ENCODE peak calls at places on chromosome 1, in four cellular contexts. Q, P, J and D are unnamed samples.

GRCh38 chr1:218664385-218665170 is 319.4 kb downstream of the TGFB2 start:
- DNase-seq in P (no peak), Q (peak; percentile 48), J (no peak), D (no peak)

GRCh38 chr1:8373547-8374270 is 55.8 kb downstream of the SLC45A1 start:
- DNase-seq in J (peak; percentile 68), P (peak; percentile 71), Q (peak; percentile 79), D (peak; percentile 58)

GRCh38 chr1:203033287-203033686 is 7.0 kb downstream of the PPFIA4 start:
- DNase-seq in Q (no peak), J (no peak), P (no peak), D (no peak)

GRCh38 chr1:213987422-213987875 is 324 bp upstream of the PROX1 start:
- DNase-seq in J (no peak), Q (no peak), P (no peak), D (no peak)

GRCh38 chr1:234573711-234574299 is 36.2 kb downstream of the IRF2BP2 start:
- DNase-seq in J (no peak), P (no peak), Q (no peak), D (no peak)

GRCh38 chr1:53381790-53382401 is 54.0 kb upstream of the LRP8 start:
- DNase-seq in Q (peak; percentile 69), J (no peak), P (no peak), D (no peak)

GRCh38 chr1:186559601-186560116 is 98.7 kb upstream of the PDC start:
- DNase-seq in Q (no peak), P (no peak), J (no peak), D (no peak)

GRCh38 chr1:34984435-34985062 is 598 bp downstream of the TMEM35B start:
- DNase-seq in P (no peak), J (no peak), Q (peak; percentile 67), D (peak; percentile 38)